ENCODE peak calls at places on chromosomes 7 and 10, in four cellular contexts. Y is HL-60, T is GM12878, E is K562. B is an unnamed sample.

GRCh38 chr7:25429731-25430130 is 201.4 kb upstream of the NPVF start:
- DNase-seq in Y (no peak), T (no peak), E (no peak), B (no peak)

GRCh38 chr7:130096243-130096827 is 26.0 kb downstream of the KLHDC10 start:
- DNase-seq in Y (no peak), T (no peak), E (no peak), B (no peak)

GRCh38 chr10:36766921-36767320 is 358.5 kb upstream of the ANKRD30A start:
- DNase-seq in Y (no peak), T (no peak), E (no peak), B (no peak)

GRCh38 chr7:539731-540411 is 20.2 kb upstream of the PDGFA start:
- DNase-seq in Y (no peak), T (no peak), E (peak; percentile 76), B (no peak)

GRCh38 chr7:11427686-11428273 is 404.2 kb downstream of the THSD7A start:
- DNase-seq in Y (peak; percentile 17), T (no peak), E (peak; percentile 31), B (no peak)

GRCh38 chr7:17772581-17773288 is 167.6 kb downstream of the SNX13 start:
- DNase-seq in Y (no peak), T (no peak), E (no peak), B (no peak)

GRCh38 chr7:107971613-107972012 is 31.3 kb downstream of the LAMB1 start:
- DNase-seq in Y (no peak), T (no peak), E (no peak), B (no peak)

GRCh38 chr7:101673951-101674350 is 44.9 kb upstream of the MYL10 start:
- DNase-seq in Y (no peak), T (no peak), E (no peak), B (no peak)

GRCh38 chr10:15419279-15419874 is 48.3 kb upstream of the FAM171A1 start:
- DNase-seq in Y (peak; percentile 5), T (no peak), E (peak; percentile 47), B (no peak)

GRCh38 chr7:77940647-77941046 is 142.1 kb downstream of the PHTF2 start:
- DNase-seq in Y (peak; percentile 9), T (no peak), E (peak; percentile 29), B (peak; percentile 12)

GRCh38 chr7:41222704-41223103 is 480.2 kb downstream of the INHBA start:
- DNase-seq in Y (no peak), T (no peak), E (no peak), B (no peak)

GRCh38 chr10:83372646-83373045 is 766.7 kb upstream of the GHITM start:
- DNase-seq in Y (no peak), T (no peak), E (no peak), B (no peak)

GRCh38 chr7:10802526-10802925 is 171.1 kb upstream of the PHF14 start:
- DNase-seq in Y (no peak), T (no peak), E (no peak), B (no peak)

GRCh38 chr10:112687647-112688046 is 240.6 kb downstream of the VTI1A start:
- DNase-seq in Y (no peak), T (no peak), E (no peak), B (no peak)

GRCh38 chr10:24174014-24174413 is 34.9 kb upstream of the KIAA1217 start:
- DNase-seq in Y (no peak), T (no peak), E (no peak), B (no peak)

GRCh38 chr10:4384254-4384653 is 441.8 kb upstream of the AKR1E2 start:
- DNase-seq in Y (no peak), T (no peak), E (no peak), B (no peak)

GRCh38 chr10:15528478-15529239 is 157.6 kb upstream of the FAM171A1 start:
- DNase-seq in Y (no peak), T (no peak), E (no peak), B (no peak)

GRCh38 chr7:139855498-139856270 is 26.6 kb downstream of the TBXAS1 start:
- DNase-seq in Y (peak; percentile 94), T (peak; percentile 51), E (no peak), B (peak; percentile 27)

GRCh38 chr10:109920011-109920410 is 3.3 kb downstream of the XPNPEP1 start:
- DNase-seq in Y (no peak), T (no peak), E (no peak), B (no peak)

DNA sequence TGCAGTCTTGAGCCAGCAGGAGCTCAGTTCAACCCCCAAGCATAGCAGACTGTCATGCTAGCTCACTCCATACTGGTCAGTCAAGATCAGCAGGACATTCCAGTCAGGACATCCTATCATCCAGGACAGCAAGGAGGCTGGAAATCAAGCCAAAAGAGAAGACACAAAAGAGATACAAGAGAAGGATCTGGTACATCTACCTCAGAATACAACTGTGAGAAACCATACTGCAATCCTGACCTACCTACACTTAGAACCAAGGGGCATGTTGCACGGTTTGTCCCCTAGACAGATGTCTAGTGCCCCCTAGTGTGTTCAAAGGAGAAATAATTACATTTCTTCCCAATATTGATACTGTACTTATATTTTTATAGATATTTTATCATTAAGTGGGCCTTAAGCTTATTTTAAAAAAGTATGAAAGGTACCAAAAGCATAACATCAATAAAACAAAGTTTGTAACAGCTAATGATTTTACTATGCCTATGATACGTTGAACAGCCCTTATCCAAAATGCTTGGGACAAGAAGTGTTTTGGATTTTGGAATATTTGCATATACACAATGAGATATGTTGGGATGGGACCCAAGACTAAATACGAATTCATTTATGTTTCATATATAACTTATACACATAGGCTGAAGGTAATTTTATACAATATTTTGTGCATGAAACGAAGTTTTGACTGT is 26.7 kb downstream of the ERCC6 start:
- DNase-seq in Y (peak; percentile 35), T (no peak), E (no peak), B (no peak)
- TF ChIP-seq POLR2AphosphoS5 in Y (no peak), T (no peak), E (no peak), B (no peak)

GRCh38 chr10:78319371-78319770 is 285.7 kb downstream of the RPS24 start:
- DNase-seq in Y (no peak), T (no peak), E (no peak), B (no peak)

GRCh38 chr10:78320990-78321389 is 287.3 kb downstream of the RPS24 start:
- DNase-seq in Y (no peak), T (no peak), E (no peak), B (no peak)

GRCh38 chr10:78321500-78321899 is 287.8 kb downstream of the RPS24 start:
- DNase-seq in Y (no peak), T (no peak), E (no peak), B (no peak)

GRCh38 chr10:78319841-78320240 is 286.2 kb downstream of the RPS24 start:
- DNase-seq in Y (no peak), T (no peak), E (no peak), B (no peak)

GRCh38 chr10:78320416-78320815 is 286.8 kb downstream of the RPS24 start:
- DNase-seq in Y (no peak), T (no peak), E (no peak), B (no peak)
- TF ChIP-seq SPI1 in Y (no peak), T (no peak), E (no peak), B (no peak)

GRCh38 chr10:511101-511848 is 178.2 kb downstream of the DIP2C start:
- DNase-seq in Y (peak; percentile 54), T (peak; percentile 36), E (peak; percentile 84), B (peak; percentile 77)

GRCh38 chr10:509361-510102 is 179.9 kb downstream of the DIP2C start:
- DNase-seq in Y (no peak), T (no peak), E (no peak), B (no peak)

GRCh38 chr10:511849-512191 is 177.6 kb downstream of the DIP2C start:
- DNase-seq in Y (no peak), T (no peak), E (no peak), B (no peak)

GRCh38 chr10:508726-509125 is 180.7 kb downstream of the DIP2C start:
- DNase-seq in Y (no peak), T (no peak), E (no peak), B (no peak)

DNA sequence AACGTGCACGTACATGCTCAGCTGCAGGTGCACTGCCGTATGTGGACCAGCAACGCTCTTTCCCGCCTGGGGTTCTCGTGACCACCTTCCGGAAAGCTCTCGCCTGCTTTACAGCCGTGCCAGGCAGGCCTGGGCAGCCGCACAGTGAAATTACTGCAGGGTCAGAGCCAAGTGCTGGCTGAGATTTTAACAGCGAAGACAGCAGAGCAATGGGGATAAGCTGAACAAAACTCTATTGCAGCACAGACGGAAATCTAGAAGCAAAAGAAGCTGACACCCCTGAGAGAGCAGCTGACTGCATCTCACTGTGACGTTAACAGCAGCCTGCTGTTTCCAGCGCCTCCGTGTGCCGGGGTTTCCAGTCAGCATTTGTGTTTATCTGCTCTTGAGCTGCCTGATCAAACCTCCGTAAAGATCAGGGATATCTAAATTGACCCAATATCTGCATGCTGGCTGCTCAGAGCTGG is 179.0 kb downstream of the DIP2C start:
- DNase-seq in Y (no peak), T (no peak), E (no peak), B (no peak)
- TF ChIP-seq POLR2AphosphoS5 in Y (no peak), T (no peak), E (no peak), B (no peak)

GRCh38 chr10:116713846-116714245 is 28.5 kb downstream of the HSPA12A start:
- DNase-seq in Y (no peak), T (no peak), E (no peak), B (no peak)

GRCh38 chr10:116718058-116718457 is 24.3 kb downstream of the HSPA12A start:
- DNase-seq in Y (no peak), T (no peak), E (no peak), B (no peak)

GRCh38 chr10:116715839-116716377 is 26.5 kb downstream of the HSPA12A start:
- DNase-seq in Y (no peak), T (no peak), E (no peak), B (no peak)

GRCh38 chr10:116715396-116715795 is 27.0 kb downstream of the HSPA12A start:
- DNase-seq in Y (no peak), T (no peak), E (no peak), B (no peak)

DNA sequence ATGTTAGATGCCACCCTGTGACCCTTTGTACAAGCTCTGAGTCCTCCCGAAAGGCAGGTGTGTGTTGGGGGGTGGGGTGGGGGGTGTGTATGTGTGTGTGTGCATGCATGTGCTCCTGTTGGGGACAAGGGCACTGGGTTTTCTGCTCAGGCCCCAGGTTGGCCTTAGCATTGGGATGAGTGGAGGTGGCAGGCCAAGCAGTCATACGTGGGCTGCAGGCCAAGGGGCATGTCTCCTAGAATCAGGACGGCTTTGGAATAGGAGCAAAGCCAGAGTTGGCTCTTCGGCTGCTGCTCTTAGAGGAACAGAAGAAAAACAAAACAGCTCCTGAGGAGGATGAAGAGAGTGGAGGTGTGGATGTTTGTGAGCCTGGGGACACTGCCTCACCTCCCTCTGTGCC is 26.0 kb downstream of the HSPA12A start:
- DNase-seq in Y (no peak), T (no peak), E (no peak), B (no peak)
- TF ChIP-seq SPI1 in Y (no peak), T (no peak), E (no peak), B (no peak)